ENCODE peak calls at places on chromosomes 12 and 14, in eight cellular contexts. One of them, this sample, is unnamed.

GRCh38 chr14:66330916-66331315 is 155.3 kb upstream of the CCDC196 start:
- DNase-seq in body of pancreas: no peak
- DNase-seq in coronary artery: no peak
- DNase-seq in glutamatergic neuron: no peak
- DNase-seq in fibroblast of lung: peak
- DNase-seq in BJ: no peak
- DNase-seq in bronchial epithelial cell: peak
- DNase-seq in HepG2: no peak
- DNase-seq in this sample: no peak

GRCh38 chr12:19799216-19799615 is 359.9 kb downstream of the AEBP2 start:
- DNase-seq in body of pancreas: no peak
- DNase-seq in coronary artery: no peak
- DNase-seq in glutamatergic neuron: no peak
- DNase-seq in fibroblast of lung: peak
- DNase-seq in BJ: no peak
- DNase-seq in bronchial epithelial cell: peak
- DNase-seq in HepG2: no peak
- DNase-seq in this sample: no peak

GRCh38 chr12:102811125-102811737 is 105.8 kb downstream of the PAH start:
- DNase-seq in body of pancreas: no peak
- DNase-seq in coronary artery: no peak
- DNase-seq in glutamatergic neuron: peak
- DNase-seq in fibroblast of lung: no peak
- DNase-seq in BJ: no peak
- DNase-seq in bronchial epithelial cell: no peak
- DNase-seq in HepG2: peak
- DNase-seq in this sample: no peak

GRCh38 chr14:39175445-39176262 is 600 bp downstream of the PNN start:
- DNase-seq in body of pancreas: peak
- DNase-seq in coronary artery: peak
- DNase-seq in glutamatergic neuron: peak
- DNase-seq in fibroblast of lung: peak
- DNase-seq in BJ: no peak
- DNase-seq in bronchial epithelial cell: peak
- DNase-seq in HepG2: peak
- DNase-seq in this sample: no peak

GRCh38 chr14:47675489-47676300 is at the start of gene MDGA2:
- DNase-seq in body of pancreas: peak
- DNase-seq in coronary artery: no peak
- DNase-seq in glutamatergic neuron: peak
- DNase-seq in fibroblast of lung: peak
- DNase-seq in BJ: no peak
- DNase-seq in bronchial epithelial cell: peak
- DNase-seq in HepG2: no peak
- DNase-seq in this sample: no peak

GRCh38 chr14:96653597-96653996 is 143.6 kb upstream of the VRK1 start:
- DNase-seq in body of pancreas: no peak
- DNase-seq in coronary artery: no peak
- DNase-seq in glutamatergic neuron: no peak
- DNase-seq in fibroblast of lung: no peak
- DNase-seq in BJ: no peak
- DNase-seq in bronchial epithelial cell: no peak
- DNase-seq in HepG2: no peak
- DNase-seq in this sample: no peak

GRCh38 chr14:89011727-89012271 is 187.3 kb downstream of the TTC8 start:
- DNase-seq in body of pancreas: no peak
- DNase-seq in coronary artery: no peak
- DNase-seq in glutamatergic neuron: no peak
- DNase-seq in fibroblast of lung: no peak
- DNase-seq in BJ: no peak
- DNase-seq in bronchial epithelial cell: no peak
- DNase-seq in HepG2: no peak
- DNase-seq in this sample: no peak

GRCh38 chr14:101695659-101696058 is 65.8 kb upstream of the PPP2R5C start:
- DNase-seq in body of pancreas: no peak
- DNase-seq in coronary artery: no peak
- DNase-seq in glutamatergic neuron: no peak
- DNase-seq in fibroblast of lung: no peak
- DNase-seq in BJ: no peak
- DNase-seq in bronchial epithelial cell: no peak
- DNase-seq in HepG2: no peak
- DNase-seq in this sample: no peak

GRCh38 chr12:70849265-70849960 is 71.1 kb downstream of the PTPRR start:
- DNase-seq in body of pancreas: no peak
- DNase-seq in coronary artery: no peak
- DNase-seq in glutamatergic neuron: no peak
- DNase-seq in fibroblast of lung: peak
- DNase-seq in BJ: no peak
- DNase-seq in bronchial epithelial cell: peak
- DNase-seq in HepG2: peak
- DNase-seq in this sample: no peak

GRCh38 chr14:101225116-101225728 is 321.7 kb upstream of the RTL1 start:
- DNase-seq in body of pancreas: peak
- DNase-seq in coronary artery: peak
- DNase-seq in glutamatergic neuron: no peak
- DNase-seq in fibroblast of lung: no peak
- DNase-seq in BJ: no peak
- DNase-seq in bronchial epithelial cell: no peak
- DNase-seq in HepG2: no peak
- DNase-seq in this sample: no peak

GRCh38 chr12:49200882-49201594 is 12.2 kb upstream of the TUBA1A start:
- DNase-seq in body of pancreas: no peak
- DNase-seq in coronary artery: no peak
- DNase-seq in glutamatergic neuron: no peak
- DNase-seq in fibroblast of lung: peak
- DNase-seq in BJ: peak
- DNase-seq in bronchial epithelial cell: peak
- DNase-seq in HepG2: no peak
- DNase-seq in this sample: no peak

GRCh38 chr12:2998789-2999264 is 39.6 kb downstream of the TEAD4 start:
- DNase-seq in body of pancreas: peak
- DNase-seq in coronary artery: no peak
- DNase-seq in glutamatergic neuron: peak
- DNase-seq in fibroblast of lung: peak
- DNase-seq in BJ: peak
- DNase-seq in bronchial epithelial cell: no peak
- DNase-seq in HepG2: no peak
- DNase-seq in this sample: no peak

GRCh38 chr12:5856692-5857091 is 88.4 kb downstream of the ANO2 start:
- DNase-seq in body of pancreas: no peak
- DNase-seq in coronary artery: no peak
- DNase-seq in glutamatergic neuron: no peak
- DNase-seq in fibroblast of lung: no peak
- DNase-seq in BJ: no peak
- DNase-seq in bronchial epithelial cell: no peak
- DNase-seq in HepG2: no peak
- DNase-seq in this sample: no peak

GRCh38 chr14:75068294-75069020 is 984 bp upstream of the ZC2HC1C start:
- DNase-seq in body of pancreas: no peak
- DNase-seq in coronary artery: no peak
- DNase-seq in glutamatergic neuron: no peak
- DNase-seq in fibroblast of lung: no peak
- DNase-seq in BJ: no peak
- DNase-seq in bronchial epithelial cell: no peak
- DNase-seq in HepG2: no peak
- DNase-seq in this sample: no peak

GRCh38 chr14:64845878-64846277 is 33.8 kb downstream of the SPTB start:
- DNase-seq in body of pancreas: no peak
- DNase-seq in coronary artery: no peak
- DNase-seq in glutamatergic neuron: no peak
- DNase-seq in fibroblast of lung: peak
- DNase-seq in BJ: no peak
- DNase-seq in bronchial epithelial cell: peak
- DNase-seq in HepG2: no peak
- DNase-seq in this sample: no peak

GRCh38 chr14:50060871-50061663 is 55.3 kb downstream of the VCPKMT start:
- DNase-seq in body of pancreas: peak
- DNase-seq in coronary artery: peak
- DNase-seq in glutamatergic neuron: no peak
- DNase-seq in fibroblast of lung: peak
- DNase-seq in BJ: peak
- DNase-seq in bronchial epithelial cell: peak
- DNase-seq in HepG2: peak
- DNase-seq in this sample: no peak
- TF ChIP-seq CTCF in body of pancreas: no peak
- TF ChIP-seq CTCF in coronary artery: no peak
- TF ChIP-seq CTCF in glutamatergic neuron: peak
- TF ChIP-seq CTCF in fibroblast of lung: peak
- TF ChIP-seq CTCF in BJ: peak
- TF ChIP-seq CTCF in bronchial epithelial cell: no peak
- TF ChIP-seq CTCF in HepG2: peak
- TF ChIP-seq CTCF in this sample: no peak

GRCh38 chr12:25677180-25677937 is 124.3 kb upstream of the LMNTD1 start:
- DNase-seq in body of pancreas: no peak
- DNase-seq in coronary artery: no peak
- DNase-seq in glutamatergic neuron: no peak
- DNase-seq in fibroblast of lung: peak
- DNase-seq in BJ: no peak
- DNase-seq in bronchial epithelial cell: peak
- DNase-seq in HepG2: no peak
- DNase-seq in this sample: no peak
- TF ChIP-seq CTCF in body of pancreas: no peak
- TF ChIP-seq CTCF in coronary artery: no peak
- TF ChIP-seq CTCF in glutamatergic neuron: no peak
- TF ChIP-seq CTCF in fibroblast of lung: no peak
- TF ChIP-seq CTCF in BJ: peak
- TF ChIP-seq CTCF in bronchial epithelial cell: peak
- TF ChIP-seq CTCF in HepG2: peak
- TF ChIP-seq CTCF in this sample: peak

GRCh38 chr12:45742590-45742989 is 13.1 kb downstream of the ARID2 start:
- DNase-seq in body of pancreas: no peak
- DNase-seq in coronary artery: no peak
- DNase-seq in glutamatergic neuron: no peak
- DNase-seq in fibroblast of lung: no peak
- DNase-seq in BJ: no peak
- DNase-seq in bronchial epithelial cell: no peak
- DNase-seq in HepG2: no peak
- DNase-seq in this sample: no peak

GRCh38 chr12:45743247-45743646 is 13.7 kb downstream of the ARID2 start:
- DNase-seq in body of pancreas: no peak
- DNase-seq in coronary artery: no peak
- DNase-seq in glutamatergic neuron: no peak
- DNase-seq in fibroblast of lung: no peak
- DNase-seq in BJ: no peak
- DNase-seq in bronchial epithelial cell: peak
- DNase-seq in HepG2: no peak
- DNase-seq in this sample: no peak

DNA sequence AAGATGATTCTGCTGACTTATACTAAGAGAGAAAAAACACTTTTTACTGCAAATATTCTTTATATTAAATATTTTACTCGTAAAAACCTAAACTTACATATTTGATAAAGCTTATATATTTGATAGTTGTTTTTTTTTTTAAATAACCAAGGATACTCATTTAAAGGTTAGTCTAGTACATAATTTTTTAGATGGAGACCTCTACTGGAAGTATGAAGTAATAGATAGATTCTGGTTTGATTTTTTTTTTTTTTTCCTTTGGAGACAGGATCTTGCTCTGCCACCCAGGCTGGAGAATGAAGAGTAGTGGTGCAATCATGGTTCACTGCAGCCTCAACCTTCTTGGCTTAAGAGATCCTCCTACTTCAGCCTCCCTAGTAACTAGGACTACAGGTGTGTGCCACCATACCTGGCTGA is 16.4 kb downstream of the ARID2 start:
- DNase-seq in body of pancreas: no peak
- DNase-seq in coronary artery: no peak
- DNase-seq in glutamatergic neuron: no peak
- DNase-seq in fibroblast of lung: peak
- DNase-seq in BJ: no peak
- DNase-seq in bronchial epithelial cell: peak
- DNase-seq in HepG2: no peak
- DNase-seq in this sample: no peak
- TF ChIP-seq CTCF in body of pancreas: peak
- TF ChIP-seq CTCF in coronary artery: peak
- TF ChIP-seq CTCF in glutamatergic neuron: no peak
- TF ChIP-seq CTCF in fibroblast of lung: no peak
- TF ChIP-seq CTCF in BJ: peak
- TF ChIP-seq CTCF in bronchial epithelial cell: peak
- TF ChIP-seq CTCF in HepG2: no peak
- TF ChIP-seq CTCF in this sample: peak

DNA sequence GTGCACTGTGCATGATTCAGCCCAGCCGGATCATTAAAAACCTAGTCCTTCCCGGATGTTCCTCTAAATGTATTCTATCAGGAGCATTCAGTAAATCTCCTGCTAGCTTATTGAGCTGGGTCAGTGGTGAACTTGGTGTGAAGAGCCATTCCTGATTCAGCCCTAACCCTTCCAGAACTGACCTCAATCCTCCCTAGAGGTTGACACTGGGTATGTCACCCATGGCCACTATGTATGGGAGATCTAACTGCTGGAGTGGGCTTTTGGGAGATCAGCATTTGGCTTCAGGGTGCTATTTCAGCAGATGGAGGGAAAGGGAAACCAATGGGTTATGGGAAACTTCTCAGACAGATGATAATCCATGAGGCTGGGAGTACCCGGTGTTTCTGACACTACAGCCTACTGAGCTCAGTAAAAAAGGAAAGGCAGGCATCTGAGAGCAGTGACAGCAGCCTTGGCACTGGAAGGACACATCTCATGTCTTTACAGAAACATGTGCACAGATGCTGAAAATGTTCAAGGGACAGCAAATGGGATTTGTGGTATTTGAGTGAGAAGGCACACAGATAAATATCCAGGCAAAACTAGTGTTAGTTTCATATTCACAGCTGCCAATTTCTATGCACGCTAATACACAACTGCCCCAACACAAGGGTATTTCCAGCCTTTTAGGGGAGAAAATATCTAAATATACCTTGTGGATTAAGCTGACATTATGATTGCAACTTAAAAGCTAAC is 258.8 kb downstream of the DPF3 start:
- DNase-seq in body of pancreas: no peak
- DNase-seq in coronary artery: no peak
- DNase-seq in glutamatergic neuron: no peak
- DNase-seq in fibroblast of lung: no peak
- DNase-seq in BJ: no peak
- DNase-seq in bronchial epithelial cell: no peak
- DNase-seq in HepG2: no peak
- DNase-seq in this sample: no peak
- TF ChIP-seq CTCF in body of pancreas: no peak
- TF ChIP-seq CTCF in coronary artery: no peak
- TF ChIP-seq CTCF in glutamatergic neuron: no peak
- TF ChIP-seq CTCF in fibroblast of lung: no peak
- TF ChIP-seq CTCF in BJ: no peak
- TF ChIP-seq CTCF in bronchial epithelial cell: no peak
- TF ChIP-seq CTCF in HepG2: no peak
- TF ChIP-seq CTCF in this sample: no peak

This sample was measured in D721Med.